ENCODE peak calls at places on chromosomes 12 and 14, in seven cellular contexts. P, K, E, V, B, I and X are unnamed samples.

GRCh38 chr12:38904932-38905479 is 385 bp downstream of the CPNE8 start:
- DNase-seq in P (peak), K (peak), E (peak), V (peak), B (peak), I (peak), X (no peak)

GRCh38 chr12:58764100-58764953 is 156.0 kb downstream of the LRIG3 start:
- DNase-seq in P (no peak), K (no peak), E (no peak), V (peak), B (peak), I (no peak), X (peak)

GRCh38 chr12:124917841-124918621 is 3.6 kb upstream of the UBC start:
- DNase-seq in P (no peak), K (no peak), E (no peak), V (peak), B (no peak), I (no peak), X (no peak)

GRCh38 chr14:49992901-49993335 is 100.0 kb downstream of the ARF6 start:
- DNase-seq in P (no peak), K (no peak), E (no peak), V (peak), B (peak), I (no peak), X (no peak)

GRCh38 chr12:75878382-75878720 is 153.2 kb downstream of the PHLDA1 start:
- DNase-seq in P (no peak), K (no peak), E (no peak), V (peak), B (peak), I (no peak), X (no peak)

GRCh38 chr12:122244565-122245371 is 18.9 kb upstream of the DIABLO start:
- DNase-seq in P (no peak), K (no peak), E (no peak), V (no peak), B (no peak), I (no peak), X (no peak)

GRCh38 chr12:69524331-69524630 is 54.1 kb downstream of the FRS2 start:
- DNase-seq in P (no peak), K (no peak), E (no peak), V (no peak), B (no peak), I (no peak), X (no peak)

GRCh38 chr12:123118397-123118945 is 32.4 kb downstream of the PITPNM2 start:
- DNase-seq in P (no peak), K (no peak), E (no peak), V (no peak), B (no peak), I (no peak), X (no peak)

GRCh38 chr12:41234672-41235071 is 46.6 kb downstream of the PDZRN4 start:
- DNase-seq in P (no peak), K (no peak), E (no peak), V (no peak), B (no peak), I (no peak), X (no peak)

GRCh38 chr14:101554991-101555668 is 6.2 kb upstream of the DIO3 start:
- DNase-seq in P (no peak), K (no peak), E (no peak), V (no peak), B (no peak), I (no peak), X (no peak)

GRCh38 chr12:92253301-92253700 is 107.7 kb upstream of the BTG1 start:
- DNase-seq in P (no peak), K (peak), E (no peak), V (no peak), B (no peak), I (no peak), X (no peak)

GRCh38 chr12:47807338-47807737 is 12.4 kb downstream of the HDAC7 start:
- DNase-seq in P (peak), K (no peak), E (no peak), V (no peak), B (no peak), I (no peak), X (no peak)

GRCh38 chr12:57832966-57833365 is 13.6 kb downstream of the CTDSP2 start:
- DNase-seq in P (no peak), K (no peak), E (no peak), V (peak), B (no peak), I (peak), X (no peak)

GRCh38 chr14:102248121-102248520 is 56.8 kb downstream of the MOK start:
- DNase-seq in P (no peak), K (no peak), E (no peak), V (no peak), B (no peak), I (no peak), X (no peak)

GRCh38 chr14:94816113-94816512 is 46.2 kb upstream of the GSC start:
- DNase-seq in P (no peak), K (no peak), E (no peak), V (no peak), B (no peak), I (peak), X (no peak)

GRCh38 chr12:27999970-28000369 is 27.4 kb upstream of the PTHLH start:
- DNase-seq in P (no peak), K (no peak), E (no peak), V (no peak), B (peak), I (no peak), X (no peak)

GRCh38 chr12:62632521-62632920 is 165.9 kb downstream of the MON2 start:
- DNase-seq in P (peak), K (peak), E (peak), V (peak), B (peak), I (peak), X (no peak)

GRCh38 chr12:108371801-108372344 is 32.8 kb upstream of the CMKLR1 start:
- DNase-seq in P (no peak), K (no peak), E (no peak), V (no peak), B (peak), I (no peak), X (peak)

GRCh38 chr14:79629372-79629771 is 581.9 kb downstream of the DIO2 start:
- DNase-seq in P (no peak), K (no peak), E (no peak), V (no peak), B (no peak), I (peak), X (no peak)

GRCh38 chr12:18677189-18677588 is 60.6 kb downstream of the PLCZ1 start:
- DNase-seq in P (no peak), K (no peak), E (no peak), V (no peak), B (peak), I (no peak), X (no peak)
- TF ChIP-seq CTCF in P (no peak), K (no peak), E (no peak), V (no peak), B (no peak), I (no peak), X (no peak)

GRCh38 chr12:117188961-117189724 is 1.1 kb downstream of the FBXO21 start:
- DNase-seq in P (no peak), K (no peak), E (no peak), V (peak), B (peak), I (peak), X (peak)

GRCh38 chr12:117190210-117190781 is at the start of gene FBXO21:
- DNase-seq in P (peak), K (no peak), E (peak), V (peak), B (peak), I (peak), X (peak)

GRCh38 chr12:117192057-117192456 is 1.8 kb upstream of the FBXO21 start:
- DNase-seq in P (no peak), K (no peak), E (no peak), V (peak), B (no peak), I (no peak), X (no peak)

GRCh38 chr12:117189725-117190209 is 503 bp downstream of the FBXO21 start:
- DNase-seq in P (no peak), K (no peak), E (peak), V (peak), B (peak), I (peak), X (no peak)

GRCh38 chr12:117188121-117188665 is 2.1 kb downstream of the FBXO21 start:
- DNase-seq in P (no peak), K (no peak), E (no peak), V (no peak), B (no peak), I (no peak), X (no peak)
- H3K4me3 ChIP-seq in P (peak), K (no peak), E (peak), V (no peak), B (no peak), I (peak), X (no peak)

DNA sequence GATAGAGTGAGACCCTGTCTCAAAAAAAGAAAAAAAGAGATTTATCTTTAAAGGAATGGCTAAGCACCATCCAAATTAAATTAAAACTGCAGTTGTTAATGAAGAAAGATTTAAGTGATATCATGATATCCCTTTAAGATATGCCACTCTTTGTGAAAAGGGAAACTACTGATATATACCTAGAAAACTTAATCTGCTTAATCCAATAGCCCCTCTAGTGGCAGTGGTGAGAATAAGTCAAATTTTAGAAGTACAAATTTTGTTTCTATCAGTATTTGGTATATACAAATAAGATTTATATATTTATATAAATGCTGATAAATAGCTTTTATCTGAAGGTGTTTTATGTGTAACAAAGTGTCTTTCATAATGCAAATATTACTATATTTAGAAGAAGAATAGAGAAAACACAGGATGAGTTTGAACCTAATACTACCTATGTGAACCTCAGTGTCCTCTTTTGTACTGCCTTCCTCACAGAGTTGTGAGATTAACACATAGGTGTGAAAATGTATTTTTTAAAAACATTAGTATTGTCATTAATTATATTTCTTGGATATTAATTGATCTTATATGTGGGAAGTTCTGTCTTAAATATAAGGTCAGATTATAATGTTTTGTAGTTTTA is 51.4 kb upstream of the GARIN2 start:
- DNase-seq in P (no peak), K (no peak), E (no peak), V (peak), B (peak), I (no peak), X (no peak)
- TF ChIP-seq CTCF in P (peak), K (peak), E (peak), V (peak), B (peak), I (peak), X (peak)

GRCh38 chr12:80707126-80707829 is at the start of gene MYF6:
- DNase-seq in P (no peak), K (no peak), E (no peak), V (no peak), B (no peak), I (no peak), X (no peak)
- H3K4me3 ChIP-seq in P (peak), K (no peak), E (no peak), V (peak), B (peak), I (peak), X (no peak)

DNA sequence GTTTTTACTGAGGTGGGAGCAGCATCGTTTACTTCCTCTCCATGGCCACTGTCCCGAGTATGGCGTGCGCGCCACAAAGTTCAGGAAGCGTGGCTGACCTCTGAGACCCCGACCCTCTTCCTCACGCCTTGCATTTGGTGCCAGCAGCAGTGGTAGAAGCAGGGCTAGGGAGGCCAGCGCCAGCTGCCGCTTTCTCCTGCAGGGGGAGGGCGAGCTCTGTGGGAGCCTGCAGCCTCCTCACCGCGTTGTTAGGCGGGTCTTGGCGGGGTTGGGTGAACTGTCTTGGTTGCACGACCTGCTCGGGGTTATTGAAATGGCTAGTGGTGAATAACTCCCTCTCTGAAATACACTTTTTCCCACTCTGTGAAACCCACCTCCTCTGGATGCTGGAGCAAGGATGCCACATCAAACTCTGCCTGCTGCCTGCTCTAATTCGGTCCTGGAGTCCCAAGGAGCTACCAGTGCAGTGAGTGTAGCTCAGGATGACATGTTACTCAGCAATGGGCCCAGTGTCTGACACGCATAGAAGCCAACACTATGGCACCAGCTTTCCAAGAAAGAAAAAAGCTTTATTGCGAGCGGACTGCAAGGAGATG is 22.3 kb upstream of the TDRD9 start:
- DNase-seq in P (no peak), K (no peak), E (no peak), V (no peak), B (no peak), I (peak), X (no peak)
- TF ChIP-seq CTCF in P (no peak), K (no peak), E (no peak), V (peak), B (peak), I (peak), X (peak)

GRCh38 chr12:6644257-6644596 is 3.0 kb downstream of the ACRBP start:
- DNase-seq in P (no peak), K (no peak), E (no peak), V (no peak), B (no peak), I (no peak), X (no peak)

GRCh38 chr12:6643569-6644256 is 3.5 kb downstream of the ACRBP start:
- DNase-seq in P (no peak), K (no peak), E (no peak), V (no peak), B (no peak), I (no peak), X (no peak)

GRCh38 chr12:6647083-6647604 is at the start of gene ACRBP:
- DNase-seq in P (peak), K (peak), E (peak), V (peak), B (peak), I (peak), X (no peak)

GRCh38 chr12:6644903-6645302 is 2.3 kb downstream of the ACRBP start:
- DNase-seq in P (no peak), K (no peak), E (no peak), V (no peak), B (no peak), I (peak), X (no peak)

GRCh38 chr12:6646276-6647082 is 753 bp downstream of the ACRBP start:
- DNase-seq in P (no peak), K (no peak), E (no peak), V (no peak), B (no peak), I (no peak), X (no peak)
- H3K4me3 ChIP-seq in P (peak), K (no peak), E (peak), V (peak), B (peak), I (peak), X (peak)

DNA sequence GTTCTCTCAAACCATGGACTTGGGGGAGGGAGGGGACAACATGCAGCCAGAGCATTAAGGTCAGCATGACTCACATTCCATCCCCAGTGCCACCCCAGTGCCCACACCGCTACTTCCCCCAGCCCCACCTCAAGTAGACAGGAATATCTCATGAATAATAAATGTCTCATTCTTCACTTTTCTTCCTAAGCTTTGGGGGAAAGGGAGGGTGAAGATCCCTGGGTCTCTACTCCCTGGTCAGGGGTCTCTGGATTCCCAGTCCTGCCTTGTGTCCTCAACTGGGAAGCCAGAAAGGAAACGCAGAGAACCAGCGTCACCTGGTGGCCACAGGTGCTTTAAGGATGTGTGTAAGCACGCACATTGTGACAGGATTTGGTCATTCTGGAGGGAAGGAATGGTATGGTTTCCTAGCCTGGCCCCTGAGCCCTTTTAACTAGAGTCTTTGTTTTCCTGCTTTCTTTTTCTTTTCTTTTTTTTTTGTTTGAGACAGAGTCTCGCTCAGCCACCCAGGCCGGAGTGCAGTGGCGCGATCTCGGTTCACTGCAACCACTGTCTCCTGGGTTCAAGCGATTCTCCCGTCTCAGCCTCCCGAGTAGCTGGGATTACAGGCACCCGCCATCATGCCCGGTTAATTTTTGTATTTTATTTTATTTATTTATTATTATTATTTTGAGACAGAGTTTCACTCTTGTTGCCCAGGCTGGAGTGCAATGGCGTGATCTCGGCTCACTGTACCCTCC is 3.4 kb downstream of the GPR84 start:
- DNase-seq in P (peak), K (no peak), E (peak), V (peak), B (peak), I (peak), X (no peak)
- TF ChIP-seq CTCF in P (peak), K (peak), E (peak), V (peak), B (peak), I (peak), X (peak)

DNA sequence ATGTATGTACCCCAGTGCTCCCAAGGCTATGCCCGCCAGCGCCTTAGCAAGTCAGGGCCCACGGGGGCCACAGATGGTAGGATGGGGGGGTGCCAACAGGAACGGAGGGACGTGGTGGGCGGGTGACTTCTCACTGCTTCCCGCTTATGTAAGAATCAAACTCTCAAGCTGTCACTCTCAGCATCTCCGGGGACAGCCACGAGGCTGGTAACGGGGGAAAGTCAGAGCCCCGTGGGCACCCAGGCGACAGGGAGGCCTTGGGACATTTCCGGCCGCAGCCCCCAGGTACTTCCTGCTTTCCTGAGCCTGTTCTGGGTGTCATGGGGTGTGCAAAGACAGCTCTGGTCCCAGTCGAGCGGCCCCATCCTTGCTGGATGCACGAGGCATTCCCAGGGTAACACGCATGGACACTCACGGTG is 59.3 kb downstream of the TESC start:
- DNase-seq in P (peak), K (no peak), E (no peak), V (no peak), B (no peak), I (no peak), X (no peak)
- H3K4me3 ChIP-seq in P (no peak), K (no peak), E (no peak), V (no peak), B (no peak), I (no peak), X (no peak)

GRCh38 chr14:104795781-104796681 is 483 bp upstream of the AKT1 start:
- DNase-seq in P (peak), K (no peak), E (peak), V (peak), B (no peak), I (no peak), X (no peak)

GRCh38 chr14:104793703-104793959 is 1.9 kb downstream of the AKT1 start:
- DNase-seq in P (no peak), K (no peak), E (no peak), V (no peak), B (no peak), I (no peak), X (no peak)

GRCh38 chr14:104794099-104794498 is 1.4 kb downstream of the AKT1 start:
- DNase-seq in P (no peak), K (no peak), E (peak), V (peak), B (peak), I (peak), X (no peak)

GRCh38 chr14:104795468-104795780 is at the start of gene AKT1:
- DNase-seq in P (no peak), K (no peak), E (no peak), V (no peak), B (no peak), I (peak), X (no peak)

GRCh38 chr14:104794641-104795467 is 694 bp downstream of the AKT1 start:
- DNase-seq in P (no peak), K (no peak), E (no peak), V (peak), B (peak), I (peak), X (no peak)
- TF ChIP-seq CTCF in P (no peak), K (peak), E (no peak), V (no peak), B (no peak), I (no peak), X (no peak)

DNA sequence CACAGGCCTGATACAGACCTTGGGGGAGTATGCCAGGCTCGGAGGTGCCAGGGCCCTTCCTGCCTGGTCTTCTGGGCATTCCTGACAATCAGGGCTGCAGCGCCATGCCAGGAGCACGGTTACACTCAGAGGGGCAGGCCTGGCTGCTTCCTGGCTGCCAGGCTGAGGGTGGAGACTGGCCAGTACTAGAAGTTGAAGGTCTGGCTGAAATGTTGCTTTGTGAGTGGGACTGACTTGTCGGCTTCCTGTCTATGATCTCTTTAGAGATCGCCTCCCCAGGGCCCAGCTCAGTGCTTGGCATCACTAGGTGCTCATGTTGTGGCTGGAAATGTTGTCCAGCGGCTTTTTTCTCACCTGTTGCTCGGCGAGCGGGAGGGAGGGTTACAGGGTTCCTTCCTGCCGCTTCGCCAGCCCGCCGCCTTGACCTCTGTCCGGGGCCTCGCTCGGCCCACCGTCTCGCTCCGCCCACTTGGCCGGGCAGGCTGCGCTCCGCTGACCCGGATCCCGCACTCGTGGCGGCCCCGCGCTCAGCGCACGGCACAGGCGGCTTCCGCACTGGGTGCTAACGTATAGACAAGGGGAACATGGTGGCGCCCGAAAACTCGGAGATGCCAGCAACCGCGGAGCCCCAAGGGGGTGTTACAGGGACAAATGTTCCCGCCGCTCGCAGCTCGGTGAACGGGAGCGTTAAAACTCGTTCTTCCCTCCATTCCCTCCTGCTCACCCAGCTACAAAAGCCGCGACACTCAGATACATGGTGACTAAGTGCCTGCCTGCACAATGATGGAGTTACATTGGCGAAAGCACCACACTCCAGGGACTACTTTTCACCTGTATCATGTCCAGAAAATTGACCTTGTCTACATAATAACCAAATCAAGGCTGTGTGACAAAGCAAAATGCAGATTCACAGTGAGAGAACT is 32.7 kb downstream of the PAPLN start:
- DNase-seq in P (peak), K (no peak), E (peak), V (peak), B (peak), I (peak), X (no peak)
- H3K4me3 ChIP-seq in P (peak), K (peak), E (peak), V (peak), B (peak), I (peak), X (peak)